ENCODE peak calls at places on chromosomes 7 and 10, in four cellular contexts. One of them, this sample, is unnamed.

GRCh38 chr10:93030409-93030808 is 30.2 kb upstream of the CYP26C1 start:
- DNase-seq in ureter: no peak
- DNase-seq in kidney tubule cell: peak
- DNase-seq in HEK293T: no peak
- DNase-seq in this sample: peak

GRCh38 chr7:98733036-98733435 is 116.0 kb downstream of the NPTX2 start:
- DNase-seq in ureter: no peak
- DNase-seq in kidney tubule cell: peak
- DNase-seq in HEK293T: peak
- DNase-seq in this sample: peak

GRCh38 chr10:120742373-120742772 is 108.8 kb upstream of the WDR11 start:
- DNase-seq in ureter: no peak
- DNase-seq in kidney tubule cell: no peak
- DNase-seq in HEK293T: no peak
- DNase-seq in this sample: no peak

GRCh38 chr10:126907423-126907970 is 2.3 kb downstream of the DOCK1 start:
- DNase-seq in ureter: no peak
- DNase-seq in kidney tubule cell: no peak
- DNase-seq in HEK293T: no peak
- DNase-seq in this sample: no peak

GRCh38 chr7:2647594-2648172 is 15.9 kb downstream of the TTYH3 start:
- DNase-seq in ureter: no peak
- DNase-seq in kidney tubule cell: no peak
- DNase-seq in HEK293T: no peak
- DNase-seq in this sample: no peak

GRCh38 chr10:29130190-29130673 is 158.6 kb upstream of the LYZL1 start:
- DNase-seq in ureter: no peak
- DNase-seq in kidney tubule cell: peak
- DNase-seq in HEK293T: peak
- DNase-seq in this sample: peak

GRCh38 chr7:133275008-133275407 is 22.1 kb downstream of the EXOC4 start:
- DNase-seq in ureter: no peak
- DNase-seq in kidney tubule cell: peak
- DNase-seq in HEK293T: no peak
- DNase-seq in this sample: no peak

GRCh38 chr10:26274391-26274790 is 57.8 kb downstream of the GAD2 start:
- DNase-seq in ureter: no peak
- DNase-seq in kidney tubule cell: no peak
- DNase-seq in HEK293T: no peak
- DNase-seq in this sample: no peak

GRCh38 chr7:69256634-69257081 is 341.6 kb upstream of the AUTS2 start:
- DNase-seq in ureter: peak
- DNase-seq in kidney tubule cell: no peak
- DNase-seq in HEK293T: no peak
- DNase-seq in this sample: no peak

GRCh38 chr7:157538321-157538720 is 201.5 kb downstream of the DNAJB6 start:
- DNase-seq in ureter: no peak
- DNase-seq in kidney tubule cell: no peak
- DNase-seq in HEK293T: no peak
- DNase-seq in this sample: no peak

GRCh38 chr7:47942132-47942531 is 6.1 kb downstream of the PKD1L1 start:
- DNase-seq in ureter: no peak
- DNase-seq in kidney tubule cell: no peak
- DNase-seq in HEK293T: no peak
- DNase-seq in this sample: no peak

GRCh38 chr7:794671-795329 is 37.5 kb upstream of the SUN1 start:
- DNase-seq in ureter: no peak
- DNase-seq in kidney tubule cell: no peak
- DNase-seq in HEK293T: no peak
- DNase-seq in this sample: no peak

GRCh38 chr10:103512591-103513382 is 19.3 kb downstream of the NEURL1 start:
- DNase-seq in ureter: no peak
- DNase-seq in kidney tubule cell: no peak
- DNase-seq in HEK293T: peak
- DNase-seq in this sample: no peak